ENCODE peak calls at places on chromosomes 11 and 22, in ten cellular contexts. One of them, this sample, is unnamed. For H3K9me3, the result is how much of the 10 kb centered on the place peaks cover.

GRCh38 chr11:1085440-1086170 is 10.9 kb downstream of the MUC2 start:
- DNase-seq in CD4-positive, alpha-beta T cell: no peak
- DNase-seq in neuronal stem cell: no peak
- DNase-seq in PC-3: no peak
- DNase-seq in iPS DF 6.9: no peak
- DNase-seq in MM.1S: no peak
- DNase-seq in sigmoid colon: peak
- DNase-seq in gastrocnemius medialis: no peak
- DNase-seq in lung: no peak
- DNase-seq in endothelial cell of umbilical vein: no peak
- DNase-seq in this sample: no peak

GRCh38 chr11:72730706-72731105 is 21.5 kb downstream of the ARAP1 start:
- DNase-seq in CD4-positive, alpha-beta T cell: no peak
- DNase-seq in gastrocnemius medialis: no peak
- DNase-seq in iPS DF 6.9: no peak
- DNase-seq in PC-3: no peak
- DNase-seq in sigmoid colon: no peak
- DNase-seq in lung: no peak
- DNase-seq in MM.1S: no peak
- DNase-seq in endothelial cell of umbilical vein: no peak
- DNase-seq in neuronal stem cell: no peak
- DNase-seq in this sample: no peak

GRCh38 chr11:130585545-130585944 is 137.1 kb downstream of the ADAMTS15 start:
- DNase-seq in PC-3: peak
- DNase-seq in iPS DF 6.9: no peak
- DNase-seq in sigmoid colon: no peak
- DNase-seq in MM.1S: no peak
- DNase-seq in CD4-positive, alpha-beta T cell: no peak
- DNase-seq in neuronal stem cell: no peak
- DNase-seq in gastrocnemius medialis: no peak
- DNase-seq in lung: no peak
- DNase-seq in endothelial cell of umbilical vein: no peak
- DNase-seq in this sample: no peak

GRCh38 chr11:17684550-17684949 is 34.8 kb upstream of the MYOD1 start:
- DNase-seq in neuronal stem cell: no peak
- DNase-seq in gastrocnemius medialis: no peak
- DNase-seq in CD4-positive, alpha-beta T cell: no peak
- DNase-seq in sigmoid colon: no peak
- DNase-seq in endothelial cell of umbilical vein: no peak
- DNase-seq in MM.1S: no peak
- DNase-seq in PC-3: no peak
- DNase-seq in lung: no peak
- DNase-seq in iPS DF 6.9: no peak
- DNase-seq in this sample: no peak

GRCh38 chr11:44047931-44048431 is at the start of gene ACCSL:
- DNase-seq in neuronal stem cell: no peak
- DNase-seq in gastrocnemius medialis: no peak
- DNase-seq in endothelial cell of umbilical vein: no peak
- DNase-seq in iPS DF 6.9: no peak
- DNase-seq in PC-3: no peak
- DNase-seq in sigmoid colon: peak
- DNase-seq in CD4-positive, alpha-beta T cell: no peak
- DNase-seq in MM.1S: no peak
- DNase-seq in lung: no peak
- DNase-seq in this sample: no peak

GRCh38 chr11:65615950-65616574 is 486 bp downstream of the PCNX3 start:
- DNase-seq in PC-3: peak
- DNase-seq in neuronal stem cell: no peak
- DNase-seq in MM.1S: peak
- DNase-seq in lung: no peak
- DNase-seq in CD4-positive, alpha-beta T cell: no peak
- DNase-seq in endothelial cell of umbilical vein: no peak
- DNase-seq in sigmoid colon: no peak
- DNase-seq in gastrocnemius medialis: no peak
- DNase-seq in iPS DF 6.9: no peak
- DNase-seq in this sample: peak

GRCh38 chr11:2883717-2884423 is 1.7 kb downstream of the CDKN1C start:
- DNase-seq in iPS DF 6.9: no peak
- DNase-seq in neuronal stem cell: no peak
- DNase-seq in lung: no peak
- DNase-seq in PC-3: no peak
- DNase-seq in sigmoid colon: no peak
- DNase-seq in gastrocnemius medialis: no peak
- DNase-seq in CD4-positive, alpha-beta T cell: no peak
- DNase-seq in MM.1S: peak
- DNase-seq in endothelial cell of umbilical vein: peak
- DNase-seq in this sample: peak

GRCh38 chr11:72379384-72380131 is 54.8 kb downstream of the CLPB start:
- DNase-seq in lung: no peak
- DNase-seq in gastrocnemius medialis: no peak
- DNase-seq in PC-3: no peak
- DNase-seq in CD4-positive, alpha-beta T cell: no peak
- DNase-seq in neuronal stem cell: no peak
- DNase-seq in endothelial cell of umbilical vein: no peak
- DNase-seq in MM.1S: no peak
- DNase-seq in iPS DF 6.9: no peak
- DNase-seq in sigmoid colon: no peak
- DNase-seq in this sample: no peak

GRCh38 chr11:121295246-121296007 is 2.9 kb downstream of the SC5D start:
- DNase-seq in endothelial cell of umbilical vein: no peak
- DNase-seq in sigmoid colon: no peak
- DNase-seq in iPS DF 6.9: no peak
- DNase-seq in neuronal stem cell: peak
- DNase-seq in lung: no peak
- DNase-seq in MM.1S: no peak
- DNase-seq in gastrocnemius medialis: no peak
- DNase-seq in PC-3: no peak
- DNase-seq in CD4-positive, alpha-beta T cell: no peak
- DNase-seq in this sample: no peak

GRCh38 chr11:112161012-112161411 is 2.9 kb downstream of the IL18 start:
- DNase-seq in PC-3: no peak
- DNase-seq in gastrocnemius medialis: no peak
- DNase-seq in neuronal stem cell: no peak
- DNase-seq in endothelial cell of umbilical vein: no peak
- DNase-seq in iPS DF 6.9: no peak
- DNase-seq in sigmoid colon: no peak
- DNase-seq in CD4-positive, alpha-beta T cell: no peak
- DNase-seq in MM.1S: no peak
- DNase-seq in lung: no peak
- DNase-seq in this sample: no peak

GRCh38 chr11:3703383-3703782 is 32.2 kb upstream of the CHRNA10 start:
- DNase-seq in MM.1S: no peak
- DNase-seq in endothelial cell of umbilical vein: no peak
- DNase-seq in neuronal stem cell: no peak
- DNase-seq in gastrocnemius medialis: no peak
- DNase-seq in iPS DF 6.9: no peak
- DNase-seq in sigmoid colon: no peak
- DNase-seq in CD4-positive, alpha-beta T cell: no peak
- DNase-seq in lung: no peak
- DNase-seq in PC-3: no peak
- DNase-seq in this sample: no peak

GRCh38 chr11:72793452-72794367 is at the start of gene STARD10:
- DNase-seq in iPS DF 6.9: peak
- DNase-seq in gastrocnemius medialis: peak
- DNase-seq in MM.1S: peak
- DNase-seq in CD4-positive, alpha-beta T cell: peak
- DNase-seq in neuronal stem cell: peak
- DNase-seq in lung: peak
- DNase-seq in PC-3: peak
- DNase-seq in sigmoid colon: peak
- DNase-seq in endothelial cell of umbilical vein: peak
- DNase-seq in this sample: peak

GRCh38 chr11:70078095-70078795 is at the start of gene ANO1:
- DNase-seq in CD4-positive, alpha-beta T cell: no peak
- DNase-seq in PC-3: peak
- DNase-seq in sigmoid colon: peak
- DNase-seq in lung: no peak
- DNase-seq in MM.1S: no peak
- DNase-seq in iPS DF 6.9: no peak
- DNase-seq in gastrocnemius medialis: no peak
- DNase-seq in endothelial cell of umbilical vein: no peak
- DNase-seq in neuronal stem cell: no peak
- DNase-seq in this sample: peak

GRCh38 chr22:20438066-20438677 is 547 bp upstream of the SCARF2 start:
- DNase-seq in neuronal stem cell: no peak
- DNase-seq in endothelial cell of umbilical vein: no peak
- DNase-seq in lung: no peak
- DNase-seq in CD4-positive, alpha-beta T cell: no peak
- DNase-seq in MM.1S: no peak
- DNase-seq in gastrocnemius medialis: no peak
- DNase-seq in sigmoid colon: peak
- DNase-seq in iPS DF 6.9: no peak
- DNase-seq in PC-3: no peak
- DNase-seq in this sample: no peak

GRCh38 chr11:50078001-50078400 is 45.3 kb downstream of the OR4C45 start:
- DNase-seq in lung: no peak
- DNase-seq in iPS DF 6.9: no peak
- DNase-seq in neuronal stem cell: no peak
- DNase-seq in endothelial cell of umbilical vein: no peak
- DNase-seq in MM.1S: no peak
- DNase-seq in PC-3: no peak
- DNase-seq in CD4-positive, alpha-beta T cell: no peak
- DNase-seq in gastrocnemius medialis: no peak
- DNase-seq in sigmoid colon: no peak
- DNase-seq in this sample: no peak
- H3K9me3 ChIP-seq in lung: under half
- H3K9me3 ChIP-seq in iPS DF 6.9: under half
- H3K9me3 ChIP-seq in neuronal stem cell: under half
- H3K9me3 ChIP-seq in endothelial cell of umbilical vein: under half
- H3K9me3 ChIP-seq in MM.1S: under half
- H3K9me3 ChIP-seq in PC-3: under half
- H3K9me3 ChIP-seq in CD4-positive, alpha-beta T cell: under half
- H3K9me3 ChIP-seq in gastrocnemius medialis: under half
- H3K9me3 ChIP-seq in sigmoid colon: under half
- H3K9me3 ChIP-seq in this sample: half or more

DNA sequence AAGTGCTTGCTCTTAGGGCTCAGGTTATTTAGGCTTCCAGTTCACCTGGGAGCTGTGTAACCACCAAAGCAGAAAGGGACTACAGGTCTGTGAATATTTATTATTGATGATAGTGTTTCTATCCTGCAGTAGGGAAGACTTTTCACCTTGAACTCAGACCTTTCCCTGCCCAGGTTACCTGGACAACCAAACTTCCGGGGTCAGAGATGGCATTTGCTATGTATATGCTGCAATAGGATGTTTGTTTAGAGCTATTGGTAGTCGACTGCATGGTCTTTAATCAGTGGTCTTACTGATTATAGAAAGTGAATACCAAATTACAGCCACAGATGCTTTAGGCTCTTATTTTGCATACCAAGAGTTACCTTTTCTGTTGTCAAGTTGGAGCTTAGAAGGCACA is 82.6 kb upstream of the MYO18B start:
- DNase-seq in iPS DF 6.9: no peak
- DNase-seq in sigmoid colon: no peak
- DNase-seq in MM.1S: no peak
- DNase-seq in CD4-positive, alpha-beta T cell: no peak
- DNase-seq in neuronal stem cell: no peak
- DNase-seq in PC-3: no peak
- DNase-seq in gastrocnemius medialis: no peak
- DNase-seq in lung: no peak
- DNase-seq in endothelial cell of umbilical vein: no peak
- DNase-seq in this sample: no peak
- H3K9me3 ChIP-seq in iPS DF 6.9: under half
- H3K9me3 ChIP-seq in sigmoid colon: under half
- H3K9me3 ChIP-seq in MM.1S: under half
- H3K9me3 ChIP-seq in CD4-positive, alpha-beta T cell: under half
- H3K9me3 ChIP-seq in neuronal stem cell: under half
- H3K9me3 ChIP-seq in PC-3: under half
- H3K9me3 ChIP-seq in gastrocnemius medialis: under half
- H3K9me3 ChIP-seq in lung: under half
- H3K9me3 ChIP-seq in endothelial cell of umbilical vein: under half
- H3K9me3 ChIP-seq in this sample: under half

GRCh38 chr22:49091451-49091850 is 736.2 kb downstream of the BRD1 start:
- DNase-seq in PC-3: no peak
- DNase-seq in MM.1S: no peak
- DNase-seq in endothelial cell of umbilical vein: no peak
- DNase-seq in iPS DF 6.9: no peak
- DNase-seq in gastrocnemius medialis: no peak
- DNase-seq in neuronal stem cell: no peak
- DNase-seq in CD4-positive, alpha-beta T cell: no peak
- DNase-seq in sigmoid colon: no peak
- DNase-seq in lung: no peak
- DNase-seq in this sample: no peak
- H3K9me3 ChIP-seq in PC-3: under half
- H3K9me3 ChIP-seq in MM.1S: under half
- H3K9me3 ChIP-seq in endothelial cell of umbilical vein: under half
- H3K9me3 ChIP-seq in iPS DF 6.9: under half
- H3K9me3 ChIP-seq in gastrocnemius medialis: under half
- H3K9me3 ChIP-seq in neuronal stem cell: under half
- H3K9me3 ChIP-seq in CD4-positive, alpha-beta T cell: under half
- H3K9me3 ChIP-seq in sigmoid colon: under half
- H3K9me3 ChIP-seq in lung: under half
- H3K9me3 ChIP-seq in this sample: under half

DNA sequence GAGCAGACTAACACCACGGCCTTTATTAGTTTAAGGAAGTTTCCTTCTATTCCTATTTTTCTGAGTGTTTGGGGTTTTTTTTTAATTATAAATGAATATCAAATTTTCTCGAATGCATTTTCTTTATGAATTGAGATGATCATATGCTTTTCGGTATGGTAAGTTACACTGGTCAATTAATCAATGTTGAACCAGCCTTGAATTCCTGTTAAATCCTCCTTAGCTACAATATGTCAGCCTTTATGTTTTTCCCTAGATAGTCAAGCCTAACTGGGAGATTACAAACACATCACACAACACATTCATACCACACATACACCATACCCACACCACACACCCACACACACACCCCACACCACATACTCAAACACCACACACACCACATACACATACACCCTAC is 247.6 kb downstream of the BRD1 start:
- DNase-seq in endothelial cell of umbilical vein: no peak
- DNase-seq in lung: no peak
- DNase-seq in CD4-positive, alpha-beta T cell: no peak
- DNase-seq in sigmoid colon: no peak
- DNase-seq in iPS DF 6.9: no peak
- DNase-seq in neuronal stem cell: no peak
- DNase-seq in PC-3: no peak
- DNase-seq in MM.1S: no peak
- DNase-seq in gastrocnemius medialis: no peak
- DNase-seq in this sample: no peak
- H3K9me3 ChIP-seq in endothelial cell of umbilical vein: under half
- H3K9me3 ChIP-seq in lung: under half
- H3K9me3 ChIP-seq in CD4-positive, alpha-beta T cell: under half
- H3K9me3 ChIP-seq in sigmoid colon: under half
- H3K9me3 ChIP-seq in iPS DF 6.9: under half
- H3K9me3 ChIP-seq in neuronal stem cell: under half
- H3K9me3 ChIP-seq in PC-3: under half
- H3K9me3 ChIP-seq in MM.1S: under half
- H3K9me3 ChIP-seq in gastrocnemius medialis: under half
- H3K9me3 ChIP-seq in this sample: under half

This sample was measured in mucosa of descending colon.